ENCODE peak calls at places on chromosomes 1 and 21, in five cellular contexts. O is GM12878, N is SK-N-SH, A is HepG2, R is HCT116. T is an unnamed sample. For H3K79me2, the result is how much of the 10 kb centered on the place peaks cover.

GRCh38 chr21:42061195-42061865 is 9.8 kb upstream of the UMODL1 start:
- DNase-seq in O (peak), N (no peak), A (no peak), R (no peak), T (no peak)

GRCh38 chr1:100542264-100542663 is 4.3 kb downstream of the GPR88 start:
- DNase-seq in O (no peak), N (peak), R (no peak), A (no peak), T (no peak)

GRCh38 chr1:162502928-162503327 is 5.3 kb downstream of the UHMK1 start:
- DNase-seq in R (no peak), N (no peak), A (no peak), O (no peak), T (no peak)

GRCh38 chr1:115300087-115300856 is 37.8 kb downstream of the NGF start:
- DNase-seq in N (no peak), O (no peak), R (no peak), A (no peak), T (no peak)

GRCh38 chr1:28893403-28894102 is 20.8 kb upstream of the EPB41 start:
- DNase-seq in N (peak), R (no peak), A (no peak), O (no peak), T (peak)

GRCh38 chr1:182175340-182176068 is 114.0 kb upstream of the ZNF648 start:
- DNase-seq in R (no peak), A (peak), O (no peak), N (no peak), T (no peak)

GRCh38 chr1:97145321-97145956 is 423.9 kb downstream of the PTBP2 start:
- DNase-seq in R (no peak), A (no peak), O (no peak), N (no peak), T (no peak)

GRCh38 chr1:19974822-19975416 is 4.5 kb downstream of the PLA2G2A start:
- DNase-seq in A (peak), N (peak), O (no peak), R (peak), T (peak)

GRCh38 chr1:102772831-102773230 is 335.5 kb downstream of the COL11A1 start:
- DNase-seq in O (no peak), A (no peak), R (no peak), N (no peak), T (no peak)

GRCh38 chr1:234608720-234609527 is 1.1 kb downstream of the IRF2BP2 start:
- DNase-seq in N (no peak), O (no peak), R (no peak), A (no peak), T (peak)

GRCh38 chr1:101203812-101204540 is 32.8 kb upstream of the S1PR1 start:
- DNase-seq in R (no peak), O (no peak), A (no peak), N (peak), T (no peak)

GRCh38 chr1:50080904-50081586 is 27.7 kb upstream of the ELAVL4 start:
- DNase-seq in N (peak), A (peak), O (no peak), R (no peak), T (no peak)

GRCh38 chr1:216542741-216543140 is 119.5 kb upstream of the USH2A start:
- DNase-seq in A (no peak), O (no peak), R (no peak), N (no peak), T (no peak)

GRCh38 chr21:36926989-36927695 is 39.3 kb downstream of the HLCS start:
- DNase-seq in O (no peak), A (no peak), N (no peak), R (no peak), T (no peak)

GRCh38 chr21:41109174-41109573 is 58.8 kb upstream of the BACE2 start:
- DNase-seq in A (no peak), O (no peak), R (no peak), N (no peak), T (no peak)

GRCh38 chr1:44791364-44791801 is 3.4 kb upstream of the BEST4 start:
- DNase-seq in O (no peak), R (no peak), A (no peak), N (no peak), T (no peak)

DNA sequence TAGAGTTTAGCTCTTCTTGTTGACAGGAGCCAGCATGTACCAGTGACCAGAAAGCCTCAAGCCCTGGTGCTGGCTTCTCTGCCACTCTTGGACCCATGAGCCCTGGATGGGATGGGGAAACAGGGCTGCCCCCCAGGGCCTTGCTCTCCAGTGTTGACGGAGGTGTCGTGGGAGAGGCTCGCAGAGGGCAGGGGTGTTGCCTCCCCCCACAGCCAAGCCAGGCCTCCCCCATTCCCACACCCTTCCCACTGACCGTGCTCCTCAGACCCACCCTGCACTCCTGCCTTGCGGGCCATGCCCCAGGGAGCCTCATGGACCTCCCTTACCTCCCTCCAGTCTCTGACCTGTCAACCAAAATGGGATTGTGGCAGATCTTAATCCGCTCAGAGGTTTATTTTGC is 123.8 kb upstream of the COL6A1 start:
- DNase-seq in A (no peak), O (no peak), R (no peak), N (no peak), T (no peak)
- TF ChIP-seq ZBTB33 in A (no peak), O (no peak), R (no peak), N (no peak), T (no peak)

GRCh38 chr1:208217774-208218173 is 26.4 kb downstream of the PLXNA2 start:
- DNase-seq in R (no peak), N (no peak), A (no peak), O (no peak), T (peak)

GRCh38 chr1:208221291-208221622 is 22.9 kb downstream of the PLXNA2 start:
- DNase-seq in R (no peak), A (no peak), O (no peak), N (no peak), T (peak)

GRCh38 chr1:208218237-208219097 is 25.7 kb downstream of the PLXNA2 start:
- DNase-seq in O (no peak), A (no peak), R (no peak), N (no peak), T (no peak)

GRCh38 chr1:208219659-208220282 is 24.4 kb downstream of the PLXNA2 start:
- DNase-seq in R (no peak), N (no peak), A (no peak), O (no peak), T (peak)

DNA sequence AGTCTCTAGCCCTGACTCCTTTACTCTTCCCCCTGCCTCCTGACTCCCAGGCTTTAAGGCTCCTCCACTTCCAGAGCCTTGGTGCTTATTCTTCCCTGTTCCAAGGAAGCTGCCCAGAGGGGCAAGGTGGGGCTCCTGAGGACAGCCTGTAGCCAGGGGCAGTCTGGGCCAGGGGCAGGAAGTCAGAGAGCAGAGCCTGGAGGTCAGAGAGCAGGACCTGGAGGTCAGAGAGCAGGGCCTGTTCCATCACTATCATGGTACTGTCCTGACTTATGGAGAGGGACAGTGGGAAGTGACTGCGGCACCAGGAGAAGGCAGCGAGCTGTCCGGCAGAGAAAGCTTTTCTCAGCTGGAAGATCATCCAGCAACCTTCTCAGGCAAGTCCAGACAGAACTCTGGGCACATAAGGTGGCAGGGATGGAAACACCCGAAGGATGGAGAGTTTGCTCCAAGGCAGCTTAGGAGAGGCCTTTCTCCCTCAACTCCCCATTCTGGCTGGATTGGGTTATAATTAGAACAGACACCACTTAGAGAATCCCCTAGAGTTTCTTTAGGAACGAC is 25.0 kb downstream of the PLXNA2 start:
- DNase-seq in N (no peak), O (no peak), R (no peak), A (no peak), T (peak)
- H3K9ac ChIP-seq in N (peak), O (no peak), R (no peak), A (no peak), T (peak)

DNA sequence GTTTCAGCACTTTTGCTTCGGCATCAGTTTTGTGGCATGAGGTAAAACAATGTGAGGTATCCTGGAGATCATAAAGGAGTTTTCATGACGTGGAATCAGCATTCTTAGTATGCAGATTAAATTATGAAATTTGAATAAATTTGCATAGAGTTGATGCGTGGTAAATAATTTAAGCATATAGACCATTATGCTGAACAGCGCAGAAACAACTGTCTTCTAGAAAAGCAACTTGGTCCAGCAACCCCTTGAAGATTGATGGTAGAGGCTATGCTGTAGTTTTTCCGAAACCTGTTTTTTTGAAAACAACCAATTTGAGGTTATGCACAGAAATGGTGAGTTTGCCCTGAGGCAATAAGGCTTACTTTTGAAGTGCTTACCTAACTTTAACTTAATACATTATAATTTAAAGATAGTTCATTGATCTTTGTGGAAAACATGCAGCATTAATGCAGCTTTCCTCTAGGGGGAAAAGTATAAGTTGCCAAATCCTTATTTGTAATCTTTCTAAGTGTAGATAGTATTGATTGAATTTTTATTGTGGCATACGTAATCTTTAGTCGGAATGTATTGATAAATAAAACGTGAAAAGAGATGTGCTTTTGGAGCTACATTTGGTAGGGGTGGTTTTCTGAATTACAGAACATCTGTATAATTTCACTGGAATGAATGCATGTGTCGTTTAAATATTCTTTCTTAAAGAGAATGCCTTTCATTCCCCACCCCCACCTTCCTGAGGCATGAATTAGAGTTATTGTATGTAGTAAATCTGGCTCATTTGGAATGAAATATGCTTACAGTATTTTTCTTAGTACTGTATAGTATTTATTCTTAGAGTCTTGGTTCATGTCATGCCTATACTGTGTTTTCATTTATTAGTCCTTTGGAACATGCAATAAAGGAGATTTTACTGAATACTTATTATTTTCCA is 3.8 kb downstream of the PRDM2 start:
- DNase-seq in R (no peak), O (no peak), N (no peak), A (no peak), T (no peak)
- H3K79me2 ChIP-seq in R (under half), O (half or more), N (under half), A (under half), T (under half)

GRCh38 chr1:91883470-91883869 is 2.5 kb downstream of the TGFBR3 start:
- DNase-seq in A (peak), O (no peak), R (no peak), N (peak), T (peak)
- TF ChIP-seq ZBTB33 in A (no peak), O (no peak), R (no peak), N (no peak), T (no peak)

GRCh38 chr1:85409516-85409915 is 55.4 kb downstream of the DDAH1 start:
- DNase-seq in N (no peak), A (no peak), R (no peak), O (no peak), T (no peak)

GRCh38 chr1:85406887-85407593 is 57.9 kb downstream of the DDAH1 start:
- DNase-seq in R (peak), O (no peak), A (peak), N (no peak), T (no peak)

GRCh38 chr1:85407978-85408377 is 57.0 kb downstream of the DDAH1 start:
- DNase-seq in O (no peak), N (no peak), A (no peak), R (no peak), T (no peak)

GRCh38 chr1:85413169-85413568 is 51.8 kb downstream of the DDAH1 start:
- DNase-seq in O (no peak), A (no peak), N (no peak), R (no peak), T (no peak)

DNA sequence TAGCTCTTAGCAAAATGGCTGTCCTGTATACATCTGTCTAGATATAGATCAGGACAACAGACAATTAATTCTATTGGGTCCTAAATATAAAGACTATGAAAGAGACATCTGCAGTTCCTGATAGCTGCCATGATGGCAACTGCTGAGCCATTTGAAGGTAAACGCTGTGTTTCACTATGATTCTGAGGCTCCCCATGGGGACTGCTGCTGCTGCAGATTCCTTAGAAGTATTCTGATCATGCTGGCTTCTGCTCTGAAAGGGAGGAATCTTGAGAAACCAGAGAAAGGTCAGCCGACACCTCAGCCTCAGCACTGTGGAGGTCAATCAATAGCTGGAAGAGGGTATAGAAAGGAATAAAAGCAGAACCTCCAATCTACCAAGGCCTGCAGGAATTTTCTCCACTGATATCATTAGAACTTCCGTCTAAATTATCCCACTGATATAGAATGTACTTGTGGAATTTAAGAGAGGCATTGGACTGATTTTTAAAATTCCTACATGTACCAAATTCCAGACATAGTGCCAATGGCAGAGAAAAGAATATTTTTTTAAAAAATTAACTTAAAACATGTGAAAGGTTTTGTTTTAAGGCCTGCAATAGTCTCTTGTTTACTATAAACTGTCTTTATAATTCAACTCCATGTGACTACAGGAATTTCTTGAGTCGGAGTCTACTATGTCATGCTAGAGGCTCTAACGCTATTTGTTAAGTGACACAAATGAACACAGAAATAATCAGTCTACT is 53.2 kb downstream of the DDAH1 start:
- DNase-seq in A (no peak), O (no peak), R (no peak), N (no peak), T (no peak)
- H3K9ac ChIP-seq in A (no peak), O (no peak), R (no peak), N (no peak), T (no peak)

DNA sequence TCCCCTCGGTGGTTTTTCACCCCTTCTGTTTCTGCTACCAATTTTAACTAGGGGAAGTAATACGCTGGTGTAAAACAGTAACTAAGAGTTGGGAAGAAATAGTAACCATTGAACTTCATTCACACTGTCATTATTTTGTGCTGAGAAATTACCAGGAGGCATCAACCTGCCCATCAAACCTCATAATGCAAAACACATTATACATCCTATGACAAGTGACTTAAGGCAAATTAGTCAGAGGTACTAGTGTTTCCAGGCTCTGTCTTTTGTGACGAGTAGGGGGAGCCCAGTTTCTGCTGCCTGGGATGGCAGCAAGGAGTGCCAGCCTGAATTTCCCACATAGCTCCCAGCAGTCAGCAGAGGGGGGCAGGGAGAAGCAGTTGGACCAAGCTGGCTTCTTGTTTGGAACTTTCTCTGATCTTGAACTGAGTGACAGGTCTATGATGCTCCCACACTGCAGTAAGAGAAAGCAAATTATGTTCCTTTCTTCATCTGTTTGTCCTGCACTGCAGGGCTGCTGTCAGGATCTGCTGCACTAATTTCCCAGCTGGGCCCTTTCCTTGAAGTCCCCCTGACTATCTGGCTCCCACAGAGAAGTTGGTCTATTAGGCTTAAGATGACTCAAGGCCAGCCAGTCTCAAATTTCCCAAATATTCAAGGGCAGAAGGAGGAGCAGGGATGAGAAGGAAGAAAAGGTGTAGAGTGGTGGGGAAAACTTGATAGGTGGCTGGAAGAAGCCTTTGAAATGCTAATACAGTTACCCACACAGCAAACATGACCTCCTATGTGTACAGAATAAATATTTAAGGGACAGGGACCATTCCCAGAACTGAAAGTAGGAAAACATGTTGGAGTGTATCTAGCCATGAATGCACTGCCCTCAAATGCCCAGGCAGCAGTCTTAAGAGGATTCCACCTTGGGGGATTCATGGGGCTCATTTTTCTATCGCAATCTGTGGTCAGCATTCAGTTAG is 322.8 kb downstream of the SEC16B start:
- DNase-seq in A (peak), R (no peak), N (no peak), O (peak), T (no peak)
- H3K79me2 ChIP-seq in A (under half), R (under half), N (under half), O (under half), T (under half)

DNA sequence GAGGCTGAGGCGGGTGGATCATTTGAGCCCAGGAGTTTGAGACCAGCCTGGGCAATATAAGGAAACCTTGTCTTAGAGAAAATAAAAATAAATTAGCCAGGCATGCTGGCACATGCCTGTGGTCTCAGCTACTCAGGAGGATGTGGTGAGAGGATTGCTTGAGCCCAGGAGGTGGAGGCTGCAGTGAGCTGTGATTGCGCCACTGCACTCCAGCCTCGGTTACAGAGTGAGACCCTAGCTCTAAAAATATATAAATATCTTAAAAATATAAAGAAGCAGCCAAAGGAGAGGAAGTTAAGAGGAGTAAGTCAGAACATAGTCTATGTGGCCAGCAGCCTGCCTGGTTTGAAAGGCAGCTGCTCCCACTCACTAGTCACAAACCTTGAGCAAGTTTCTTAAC is 4.5 kb upstream of the IL10RB start:
- DNase-seq in A (no peak), O (no peak), R (no peak), N (no peak), T (no peak)
- TF ChIP-seq ZBTB33 in A (no peak), O (no peak), R (no peak), N (no peak), T (no peak)

GRCh38 chr1:24186993-24187790 is at the start of gene IFNLR1:
- DNase-seq in R (peak), O (no peak), A (peak), N (peak), T (peak)

GRCh38 chr1:24189528-24189927 is 2.4 kb upstream of the IFNLR1 start:
- DNase-seq in N (no peak), O (peak), R (no peak), A (no peak), T (no peak)

GRCh38 chr1:24186711-24186992 is 437 bp downstream of the IFNLR1 start:
- DNase-seq in A (no peak), N (no peak), R (no peak), O (no peak), T (no peak)

GRCh38 chr1:24185056-24185455 is 2.0 kb downstream of the IFNLR1 start:
- DNase-seq in R (no peak), A (no peak), N (no peak), O (no peak), T (no peak)

GRCh38 chr1:24186031-24186710 is 918 bp downstream of the IFNLR1 start:
- DNase-seq in R (no peak), A (no peak), O (no peak), N (no peak), T (no peak)
- H3K9ac ChIP-seq in R (peak), A (peak), O (peak), N (no peak), T (no peak)

DNA sequence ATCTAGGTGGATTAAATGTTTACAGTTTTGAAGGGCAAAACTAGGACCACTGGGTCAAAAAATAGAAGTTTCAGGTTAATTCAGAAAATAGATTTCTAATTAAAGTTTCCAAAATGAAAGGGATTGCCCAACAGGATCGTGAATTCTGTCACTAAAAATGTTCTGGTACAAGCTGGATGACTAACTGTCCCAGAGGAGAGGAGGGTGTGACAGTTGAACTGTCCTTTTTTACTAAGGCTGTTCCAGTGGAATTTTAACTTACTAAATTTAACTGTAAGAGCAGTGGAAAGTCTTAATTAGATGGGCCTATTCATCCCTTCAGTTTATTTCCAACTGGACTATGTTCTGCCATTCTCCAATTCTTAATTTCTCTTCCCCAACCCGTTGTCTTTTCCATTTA is 7.2 kb downstream of the SNX7 start:
- DNase-seq in R (no peak), O (no peak), A (no peak), N (no peak), T (no peak)
- H3K79me2 ChIP-seq in R (under half), O (under half), A (under half), N (half or more), T (under half)